ENCODE peak calls at places on chromosomes 4 and X, in ten cellular contexts. T is foreskin keratinocyte, F is testis, Y is mammary epithelial cell, E is BE2C, J is pancreas, A is psoas muscle, M is adipocyte, C is A673, K is stomach. P is an unnamed sample.
A peak's percentile ranks its signal among the peaks of the same experiment; 100 is the strongest.

GRCh38 chr4:10139518-10139917 is 22.9 kb upstream of the WDR1 start:
- DNase-seq in Y (no peak), J (no peak), M (no peak), T (no peak), F (no peak), K (no peak), E (no peak), A (no peak), C (no peak), P (no peak)

GRCh38 chr4:100086766-100087431 is 103.4 kb downstream of the DDIT4L start:
- DNase-seq in M (peak; percentile 22), Y (no peak), E (no peak), K (no peak), F (no peak), T (no peak), A (no peak), J (no peak), C (no peak), P (no peak)

GRCh38 chr4:71595576-71596108 is 188.2 kb downstream of the GC start:
- DNase-seq in F (no peak), K (no peak), M (peak; percentile 33), T (peak; percentile 60), E (no peak), J (no peak), Y (peak; percentile 17), A (no peak), C (no peak), P (no peak)

GRCh38 chr4:8920289-8920965 is 48.8 kb upstream of the HMX1 start:
- DNase-seq in A (no peak), J (no peak), C (no peak), Y (no peak), E (no peak), T (no peak), K (no peak), F (no peak), M (no peak), P (no peak)

GRCh38 chr4:56641494-56642051 is 39.5 kb downstream of the HOPX start:
- DNase-seq in A (no peak), F (no peak), J (no peak), Y (peak; percentile 84), K (no peak), M (peak; percentile 83), E (no peak), T (peak; percentile 81), C (no peak), P (no peak)

GRCh38 chr4:143352052-143352451 is 15.4 kb downstream of the GAB1 start:
- DNase-seq in E (no peak), C (no peak), T (no peak), Y (no peak), F (no peak), K (no peak), J (no peak), M (no peak), A (no peak), P (peak; percentile 64)

GRCh38 chrX:31423575-31424284 is 351.9 kb upstream of the FTHL17 start:
- DNase-seq in T (no peak), Y (peak; percentile 20), J (no peak), C (peak; percentile 79), K (peak; percentile 35), A (no peak), M (peak; percentile 73), F (peak; percentile 51), E (peak; percentile 76), P (peak; percentile 19)

GRCh38 chrX:48278958-48279357 is 23.8 kb downstream of the SSX1 start:
- DNase-seq in E (peak; percentile 10), J (no peak), M (no peak), K (no peak), F (peak; percentile 14), A (peak; percentile 69), T (no peak), Y (no peak), C (peak; percentile 17), P (no peak)

GRCh38 chr4:123786955-123787354 is 390.4 kb downstream of the SPRY1 start:
- DNase-seq in K (peak; percentile 29), E (no peak), A (peak; percentile 53), F (peak; percentile 24), Y (no peak), T (no peak), J (no peak), M (peak; percentile 58), C (no peak), P (peak; percentile 14)

GRCh38 chrX:130915302-130915701 is 12.3 kb upstream of the ENOX2 start:
- DNase-seq in E (no peak), A (no peak), T (no peak), J (no peak), Y (no peak), K (no peak), M (peak; percentile 38), C (no peak), F (no peak), P (no peak)

GRCh38 chrX:66166671-66167070 is 2.6 kb downstream of the HEPH start:
- DNase-seq in J (no peak), E (no peak), M (no peak), Y (no peak), A (no peak), C (no peak), F (no peak), K (no peak), T (no peak), P (no peak)

GRCh38 chr4:156594619-156595018 is 377.0 kb downstream of the PDGFC start:
- DNase-seq in J (peak; percentile 56), Y (peak; percentile 24), K (peak; percentile 27), T (no peak), E (no peak), A (peak; percentile 47), C (peak; percentile 77), F (peak; percentile 41), M (no peak), P (peak; percentile 25)

GRCh38 chrX:11739796-11740195 is 18.2 kb upstream of the MSL3 start:
- DNase-seq in K (no peak), E (no peak), T (no peak), Y (no peak), J (no peak), A (no peak), C (no peak), M (no peak), F (no peak), P (no peak)
- H3K4me1 ChIP-seq in K (no peaks in the 10 kb centered on the region), E (no peaks in the 10 kb centered on the region), T (no peaks in the 10 kb centered on the region), Y (no peaks in the 10 kb centered on the region), J (no peaks in the 10 kb centered on the region), A (no peaks in the 10 kb centered on the region), C (no peaks in the 10 kb centered on the region), M (no peaks in the 10 kb centered on the region), F (no peaks in the 10 kb centered on the region), P (no peaks in the 10 kb centered on the region)

GRCh38 chr4:184284336-184284690 is 66.6 kb upstream of the ENPP6 start:
- DNase-seq in K (no peak), T (no peak), M (no peak), A (no peak), E (no peak), C (no peak), F (no peak), J (no peak), Y (no peak), P (no peak)
- H3K4me1 ChIP-seq in K (peaks cover 37% of the 10 kb centered on the region), T (peaks cover 16% of the 10 kb centered on the region), M (peaks cover 22% of the 10 kb centered on the region), A (peaks cover 11% of the 10 kb centered on the region), E (no peaks in the 10 kb centered on the region), C (peaks cover 7% of the 10 kb centered on the region), F (peaks cover 12% of the 10 kb centered on the region), J (no peaks in the 10 kb centered on the region), Y (peaks cover 19% of the 10 kb centered on the region), P (peaks cover 50% of the 10 kb centered on the region)

GRCh38 chr4:151717271-151717670 is 43.5 kb downstream of the GATB start:
- DNase-seq in C (no peak), F (no peak), T (no peak), J (no peak), M (no peak), Y (no peak), E (no peak), A (no peak), K (no peak), P (no peak)

GRCh38 chr4:151719045-151719743 is 41.6 kb downstream of the GATB start:
- DNase-seq in E (no peak), T (no peak), Y (no peak), C (peak; percentile 11), J (no peak), A (no peak), F (no peak), K (no peak), M (no peak), P (no peak)

GRCh38 chr4:151716324-151716723 is 44.5 kb downstream of the GATB start:
- DNase-seq in C (no peak), F (no peak), E (no peak), T (no peak), Y (no peak), K (no peak), A (no peak), J (no peak), M (no peak), P (no peak)

GRCh38 chr4:151719935-151720334 is 40.9 kb downstream of the GATB start:
- DNase-seq in K (no peak), F (no peak), M (no peak), C (no peak), T (no peak), E (no peak), Y (no peak), J (no peak), A (no peak), P (no peak)

GRCh38 chr4:151717909-151718613 is 42.7 kb downstream of the GATB start:
- DNase-seq in E (no peak), M (no peak), K (no peak), C (peak; percentile 44), T (no peak), J (no peak), A (no peak), Y (no peak), F (no peak), P (no peak)
- H3K4me1 ChIP-seq in E (no peaks in the 10 kb centered on the region), M (no peaks in the 10 kb centered on the region), K (no peaks in the 10 kb centered on the region), C (peaks cover 17% of the 10 kb centered on the region), T (no peaks in the 10 kb centered on the region), J (no peaks in the 10 kb centered on the region), A (no peaks in the 10 kb centered on the region), Y (no peaks in the 10 kb centered on the region), F (no peaks in the 10 kb centered on the region), P (no peaks in the 10 kb centered on the region)

GRCh38 chr4:76687730-76688441 is 210.1 kb downstream of the SOWAHB start:
- DNase-seq in M (no peak), F (no peak), Y (peak; percentile 62), A (no peak), J (no peak), E (peak; percentile 52), T (no peak), K (no peak), C (no peak), P (no peak)
- H3K4me1 ChIP-seq in M (peaks cover 8% of the 10 kb centered on the region), F (no peaks in the 10 kb centered on the region), Y (peaks cover 33% of the 10 kb centered on the region), A (peaks cover 12% of the 10 kb centered on the region), J (peaks cover 1% of the 10 kb centered on the region), E (peaks cover 11% of the 10 kb centered on the region), T (peaks cover 8% of the 10 kb centered on the region), K (peaks cover 61% of the 10 kb centered on the region), C (no peaks in the 10 kb centered on the region), P (peaks cover 7% of the 10 kb centered on the region)

GRCh38 chrX:13373027-13373806 is 53.4 kb upstream of the ATXN3L start:
- DNase-seq in F (no peak), E (no peak), K (no peak), M (no peak), A (no peak), C (no peak), J (no peak), T (no peak), Y (peak; percentile 52), P (no peak)
- H3K4me1 ChIP-seq in F (no peaks in the 10 kb centered on the region), E (no peaks in the 10 kb centered on the region), K (no peaks in the 10 kb centered on the region), M (peaks cover 46% of the 10 kb centered on the region), A (no peaks in the 10 kb centered on the region), C (peaks cover 16% of the 10 kb centered on the region), J (no peaks in the 10 kb centered on the region), T (peaks cover 35% of the 10 kb centered on the region), Y (peaks cover 46% of the 10 kb centered on the region), P (no peaks in the 10 kb centered on the region)

GRCh38 chr4:119032921-119033685 is 102.5 kb upstream of the MYOZ2 start:
- DNase-seq in Y (no peak), J (no peak), C (no peak), F (no peak), T (no peak), A (no peak), M (no peak), K (no peak), E (no peak), P (no peak)
- H3K4me1 ChIP-seq in Y (peaks cover 9% of the 10 kb centered on the region), J (no peaks in the 10 kb centered on the region), C (no peaks in the 10 kb centered on the region), F (peaks cover 8% of the 10 kb centered on the region), T (no peaks in the 10 kb centered on the region), A (peaks cover 26% of the 10 kb centered on the region), M (peaks cover 41% of the 10 kb centered on the region), K (no peaks in the 10 kb centered on the region), E (no peaks in the 10 kb centered on the region), P (no peaks in the 10 kb centered on the region)